ENCODE peak calls at places on chromosomes 4 and X, in five cellular contexts. One of them, this sample, is unnamed.

GRCh38 chr4:112550728-112551127 is 34.7 kb upstream of the NEUROG2 start:
- DNase-seq in HL-60: no peak
- DNase-seq in fibroblast of pulmonary artery: peak; percentile 33
- DNase-seq in tibial artery: no peak
- DNase-seq in psoas muscle: no peak
- DNase-seq in this sample: no peak

GRCh38 chr4:161364681-161365080 is 799.1 kb downstream of the FSTL5 start:
- DNase-seq in psoas muscle: no peak
- DNase-seq in fibroblast of pulmonary artery: no peak
- DNase-seq in HL-60: no peak
- DNase-seq in tibial artery: no peak
- DNase-seq in this sample: no peak

GRCh38 chr4:88244821-88245579 is 39.4 kb downstream of the PPM1K start:
- DNase-seq in HL-60: no peak
- DNase-seq in tibial artery: peak; percentile 27
- DNase-seq in fibroblast of pulmonary artery: no peak
- DNase-seq in psoas muscle: peak; percentile 86
- DNase-seq in this sample: no peak

GRCh38 chrX:22300130-22300529 is 27.4 kb downstream of the CBLL2 start:
- DNase-seq in tibial artery: no peak
- DNase-seq in psoas muscle: no peak
- DNase-seq in fibroblast of pulmonary artery: peak; percentile 55
- DNase-seq in HL-60: no peak
- DNase-seq in this sample: no peak

GRCh38 chr4:86033171-86033570 is 326.7 kb downstream of the MAPK10 start:
- DNase-seq in fibroblast of pulmonary artery: peak; percentile 94
- DNase-seq in HL-60: peak; percentile 3
- DNase-seq in tibial artery: peak; percentile 59
- DNase-seq in psoas muscle: peak; percentile 43
- DNase-seq in this sample: no peak

GRCh38 chr4:159937595-159937994 is 834.7 kb downstream of the RAPGEF2 start:
- DNase-seq in tibial artery: no peak
- DNase-seq in psoas muscle: no peak
- DNase-seq in HL-60: no peak
- DNase-seq in fibroblast of pulmonary artery: no peak
- DNase-seq in this sample: no peak

GRCh38 chrX:53317365-53318069 is 36.1 kb upstream of the IQSEC2 start:
- DNase-seq in tibial artery: peak; percentile 41
- DNase-seq in psoas muscle: peak; percentile 82
- DNase-seq in fibroblast of pulmonary artery: peak; percentile 56
- DNase-seq in HL-60: peak; percentile 65
- DNase-seq in this sample: no peak

GRCh38 chr4:102551946-102552575 is 50.9 kb downstream of the NFKB1 start:
- DNase-seq in HL-60: no peak
- DNase-seq in tibial artery: no peak
- DNase-seq in psoas muscle: no peak
- DNase-seq in fibroblast of pulmonary artery: no peak
- DNase-seq in this sample: no peak

GRCh38 chr4:174865418-174865985 is 36.5 kb upstream of the GLRA3 start:
- DNase-seq in fibroblast of pulmonary artery: no peak
- DNase-seq in tibial artery: no peak
- DNase-seq in HL-60: no peak
- DNase-seq in psoas muscle: no peak
- DNase-seq in this sample: no peak

GRCh38 chr4:138835833-138836521 is 179.6 kb upstream of the NOCT start:
- DNase-seq in fibroblast of pulmonary artery: peak; percentile 41
- DNase-seq in psoas muscle: no peak
- DNase-seq in HL-60: no peak
- DNase-seq in tibial artery: no peak
- DNase-seq in this sample: no peak

GRCh38 chr4:188879598-188879997 is 740.4 kb downstream of the TRIML1 start:
- DNase-seq in fibroblast of pulmonary artery: no peak
- DNase-seq in tibial artery: no peak
- DNase-seq in HL-60: no peak
- DNase-seq in psoas muscle: no peak
- DNase-seq in this sample: no peak

GRCh38 chrX:131910565-131910964 is 112.5 kb upstream of the STK26 start:
- DNase-seq in HL-60: no peak
- DNase-seq in tibial artery: no peak
- DNase-seq in fibroblast of pulmonary artery: no peak
- DNase-seq in psoas muscle: no peak
- DNase-seq in this sample: no peak

GRCh38 chr4:2858451-2859217 is 15.0 kb downstream of the ADD1 start:
- DNase-seq in fibroblast of pulmonary artery: peak; percentile 47
- DNase-seq in psoas muscle: no peak
- DNase-seq in HL-60: peak; percentile 57
- DNase-seq in tibial artery: no peak
- DNase-seq in this sample: no peak

GRCh38 chr4:3706111-3706511 is 60.1 kb upstream of the ADRA2C start:
- DNase-seq in tibial artery: no peak
- DNase-seq in psoas muscle: peak; percentile 25
- DNase-seq in HL-60: no peak
- DNase-seq in fibroblast of pulmonary artery: no peak
- DNase-seq in this sample: no peak

GRCh38 chrX:8364369-8365141 is 100.1 kb upstream of the VCX3B start:
- DNase-seq in fibroblast of pulmonary artery: peak; percentile 20
- DNase-seq in tibial artery: no peak
- DNase-seq in psoas muscle: no peak
- DNase-seq in HL-60: peak; percentile 23
- DNase-seq in this sample: no peak

GRCh38 chrX:48083212-48083611 is 11.8 kb upstream of the ZNF630 start:
- DNase-seq in fibroblast of pulmonary artery: peak; percentile 60
- DNase-seq in tibial artery: peak; percentile 23
- DNase-seq in HL-60: peak; percentile 38
- DNase-seq in psoas muscle: no peak
- DNase-seq in this sample: no peak
- TF ChIP-seq CTCF in fibroblast of pulmonary artery: peak; percentile 59
- TF ChIP-seq CTCF in tibial artery: peak; percentile 36
- TF ChIP-seq CTCF in HL-60: peak; percentile 41
- TF ChIP-seq CTCF in psoas muscle: peak; percentile 39
- TF ChIP-seq CTCF in this sample: peak; percentile 53

GRCh38 chr4:83331959-83332358 is 2.7 kb downstream of the HPSE start:
- DNase-seq in fibroblast of pulmonary artery: no peak
- DNase-seq in HL-60: no peak
- DNase-seq in psoas muscle: no peak
- DNase-seq in tibial artery: no peak
- DNase-seq in this sample: no peak
- H3K4me3 ChIP-seq in fibroblast of pulmonary artery: no peak overlapping the region
- H3K4me3 ChIP-seq in HL-60: no peak overlapping the region
- H3K4me3 ChIP-seq in psoas muscle: no peak overlapping the region
- H3K4me3 ChIP-seq in tibial artery: no peak overlapping the region
- H3K4me3 ChIP-seq in this sample: no peak overlapping the region

DNA sequence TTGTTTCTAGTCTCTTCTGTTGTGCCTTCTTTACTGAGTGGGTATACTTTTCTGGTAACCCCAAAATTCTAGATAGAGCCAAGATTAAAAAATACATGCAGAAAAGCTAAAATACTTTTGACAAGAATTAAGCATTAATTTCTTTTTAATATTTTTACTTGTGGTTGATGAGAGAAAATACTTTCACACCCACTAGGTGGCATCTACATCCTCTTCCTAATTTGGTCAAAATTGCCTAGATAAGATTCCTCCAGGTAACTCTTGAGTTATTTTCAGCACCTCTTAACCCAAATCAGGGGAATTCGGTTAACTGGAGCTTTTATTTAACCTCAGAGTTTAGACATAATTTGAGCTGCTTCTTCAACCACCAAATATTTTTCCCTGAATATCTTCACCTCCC is 28.4 kb upstream of the COX7B2 start:
- DNase-seq in fibroblast of pulmonary artery: peak; percentile 18
- DNase-seq in HL-60: no peak
- DNase-seq in tibial artery: no peak
- DNase-seq in psoas muscle: no peak
- DNase-seq in this sample: no peak
- TF ChIP-seq CTCF in fibroblast of pulmonary artery: peak; percentile 32
- TF ChIP-seq CTCF in HL-60: no peak
- TF ChIP-seq CTCF in tibial artery: peak; percentile 6
- TF ChIP-seq CTCF in psoas muscle: no peak
- TF ChIP-seq CTCF in this sample: peak; percentile 30

GRCh38 chr4:166162327-166162726 is 289.3 kb downstream of the TLL1 start:
- DNase-seq in tibial artery: no peak
- DNase-seq in HL-60: no peak
- DNase-seq in fibroblast of pulmonary artery: no peak
- DNase-seq in psoas muscle: no peak
- DNase-seq in this sample: no peak
- H3K4me3 ChIP-seq in tibial artery: no peak overlapping the region
- H3K4me3 ChIP-seq in HL-60: no peak overlapping the region
- H3K4me3 ChIP-seq in fibroblast of pulmonary artery: no peak overlapping the region
- H3K4me3 ChIP-seq in psoas muscle: no peak overlapping the region
- H3K4me3 ChIP-seq in this sample: no peak overlapping the region

GRCh38 chr4:27692098-27692679 is 831.5 kb downstream of the STIM2 start:
- DNase-seq in psoas muscle: no peak
- DNase-seq in fibroblast of pulmonary artery: peak; percentile 49
- DNase-seq in tibial artery: no peak
- DNase-seq in HL-60: peak; percentile 25
- DNase-seq in this sample: peak; percentile 7
- TF ChIP-seq CTCF in psoas muscle: peak; percentile 8
- TF ChIP-seq CTCF in fibroblast of pulmonary artery: peak; percentile 53
- TF ChIP-seq CTCF in tibial artery: peak; percentile 10
- TF ChIP-seq CTCF in HL-60: peak; percentile 37
- TF ChIP-seq CTCF in this sample: peak; percentile 70

DNA sequence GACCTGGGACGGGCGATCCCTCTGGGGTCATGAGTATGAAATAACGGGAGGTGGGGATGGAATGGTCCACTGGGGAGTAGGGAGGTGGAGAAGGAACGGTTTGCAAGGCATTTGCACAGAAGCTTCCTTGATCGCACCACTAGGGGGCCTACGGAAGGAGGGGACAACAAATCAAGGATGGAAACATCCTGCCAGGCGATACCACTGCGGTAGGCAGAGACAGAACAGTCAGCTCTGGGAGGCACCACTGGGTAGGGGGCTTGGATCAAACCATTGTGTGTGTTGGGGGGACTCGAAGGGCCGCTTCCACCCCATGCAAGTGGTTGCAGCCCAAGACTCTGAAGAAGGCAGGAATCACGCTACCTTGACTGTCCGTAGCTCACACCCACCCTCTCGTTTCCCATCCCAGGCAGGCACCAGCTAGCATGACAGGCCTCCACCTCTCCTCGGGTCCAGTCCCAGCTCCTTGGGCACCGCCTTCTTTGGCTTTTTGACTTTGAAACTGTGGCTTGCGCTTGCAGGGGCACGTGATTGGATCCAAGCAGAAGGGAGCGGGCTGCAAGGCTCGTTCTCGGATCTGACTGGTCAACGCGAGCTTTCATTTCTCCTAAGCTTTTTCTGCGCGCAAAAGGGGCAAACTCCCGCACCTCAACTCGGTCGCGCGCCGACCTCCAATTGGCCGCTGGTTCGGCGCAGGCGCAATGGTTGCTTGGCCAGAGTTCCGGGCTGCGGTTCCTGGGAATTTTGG is 28.4 kb downstream of the GAGE1 start:
- DNase-seq in tibial artery: no peak
- DNase-seq in fibroblast of pulmonary artery: no peak
- DNase-seq in psoas muscle: no peak
- DNase-seq in HL-60: peak; percentile 1
- DNase-seq in this sample: no peak
- H3K4me3 ChIP-seq in tibial artery: no peak overlapping the region
- H3K4me3 ChIP-seq in fibroblast of pulmonary artery: no peak overlapping the region
- H3K4me3 ChIP-seq in psoas muscle: peak overlapping the region; percentile 40
- H3K4me3 ChIP-seq in HL-60: no peak overlapping the region
- H3K4me3 ChIP-seq in this sample: no peak overlapping the region

GRCh38 chr4:169188204-169188603 is 82.6 kb downstream of the SH3RF1 start:
- DNase-seq in psoas muscle: no peak
- DNase-seq in tibial artery: no peak
- DNase-seq in fibroblast of pulmonary artery: no peak
- DNase-seq in HL-60: no peak
- DNase-seq in this sample: no peak

GRCh38 chr4:169184236-169184635 is 86.5 kb downstream of the SH3RF1 start:
- DNase-seq in HL-60: no peak
- DNase-seq in psoas muscle: no peak
- DNase-seq in tibial artery: no peak
- DNase-seq in fibroblast of pulmonary artery: no peak
- DNase-seq in this sample: no peak

GRCh38 chr4:169184686-169185085 is 86.1 kb downstream of the SH3RF1 start:
- DNase-seq in psoas muscle: no peak
- DNase-seq in fibroblast of pulmonary artery: no peak
- DNase-seq in tibial artery: no peak
- DNase-seq in HL-60: no peak
- DNase-seq in this sample: no peak

GRCh38 chr4:169183581-169183980 is 87.2 kb downstream of the SH3RF1 start:
- DNase-seq in HL-60: no peak
- DNase-seq in tibial artery: no peak
- DNase-seq in psoas muscle: no peak
- DNase-seq in fibroblast of pulmonary artery: no peak
- DNase-seq in this sample: no peak

DNA sequence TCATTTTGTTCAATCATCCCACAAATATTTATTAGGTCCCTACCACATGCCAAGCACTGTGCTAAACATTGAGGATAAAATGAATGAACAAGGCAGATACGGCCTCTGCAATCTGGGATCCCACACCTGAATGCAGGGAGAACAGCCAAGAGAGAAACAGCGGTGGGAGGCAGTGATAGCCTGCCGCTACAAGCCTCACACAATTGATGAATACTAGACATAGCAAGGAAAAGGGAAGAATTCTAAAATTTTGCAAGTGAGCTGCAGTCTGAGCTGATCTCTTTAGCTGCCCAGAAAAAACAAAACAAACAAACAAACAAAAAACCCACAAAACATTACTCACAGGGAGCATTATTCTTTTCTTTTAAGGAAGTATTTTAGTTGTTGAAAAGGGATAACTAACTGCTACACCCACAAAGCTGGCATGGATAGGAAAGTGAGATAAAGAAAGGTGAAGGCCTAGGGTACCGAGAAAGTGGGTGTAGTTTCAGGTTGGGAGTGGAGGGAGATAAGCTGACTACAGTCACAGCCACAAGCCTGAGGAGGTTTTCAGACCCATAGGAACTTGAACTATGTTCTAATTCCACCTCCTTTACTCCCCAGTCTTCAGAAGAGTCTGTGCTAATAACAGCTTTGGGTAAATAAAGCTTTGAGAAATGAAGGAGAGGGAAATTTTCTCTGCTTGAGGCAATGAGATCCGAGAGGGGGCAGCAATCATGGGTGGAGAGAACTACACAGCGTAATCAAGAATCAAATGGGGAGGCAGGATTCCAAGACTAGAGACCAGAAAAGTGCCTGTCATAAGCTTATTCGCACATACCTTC is 85.4 kb downstream of the SH3RF1 start:
- DNase-seq in fibroblast of pulmonary artery: no peak
- DNase-seq in tibial artery: no peak
- DNase-seq in psoas muscle: no peak
- DNase-seq in HL-60: no peak
- DNase-seq in this sample: no peak
- TF ChIP-seq CTCF in fibroblast of pulmonary artery: peak; percentile 13
- TF ChIP-seq CTCF in tibial artery: no peak
- TF ChIP-seq CTCF in psoas muscle: no peak
- TF ChIP-seq CTCF in HL-60: no peak
- TF ChIP-seq CTCF in this sample: no peak